ENCODE peak calls at places on chromosomes 12 and 14, in five cellular contexts. Z is astrocyte; U is foreskin fibroblast; H is stimulated activated CD4-positive, alpha-beta T cell treated with anti-CD3 and anti-CD28 coated beads, Interleukin-12 subunit alpha, Interleukin-12 subunit beta, amount 100 ng/mL, for 4 hours; I is amygdala. J is an unnamed sample.

GRCh38 chr14:100117647-100118376 is 41.6 kb downstream of the DEGS2 start:
- DNase-seq in U (no peak), I (no peak), Z (no peak), H (no peak), J (no peak)

GRCh38 chr12:108129017-108129812 is at the start of gene WSCD2:
- DNase-seq in H (no peak), Z (no peak), I (peak), U (no peak), J (peak)

GRCh38 chr14:104969741-104970230 is 8.4 kb downstream of the AHNAK2 start:
- DNase-seq in I (no peak), Z (no peak), U (no peak), H (no peak), J (no peak)

GRCh38 chr14:58549358-58549757 is 88.4 kb upstream of the DACT1 start:
- DNase-seq in U (no peak), Z (no peak), I (no peak), H (no peak), J (no peak)

GRCh38 chr12:104281636-104282035 is 21.9 kb upstream of the EID3 start:
- DNase-seq in H (no peak), Z (peak), U (no peak), I (no peak), J (no peak)

GRCh38 chr12:51890511-51891171 is 2.7 kb downstream of the ANKRD33 start:
- DNase-seq in U (no peak), H (no peak), Z (no peak), I (no peak), J (no peak)

GRCh38 chr14:31926652-31927347 is 150.3 kb upstream of the ARHGAP5 start:
- DNase-seq in U (no peak), H (no peak), I (no peak), Z (no peak), J (no peak)

GRCh38 chr14:58100735-58101368 is 51.2 kb downstream of the ARMH4 start:
- DNase-seq in U (peak), I (no peak), H (no peak), Z (peak), J (no peak)

GRCh38 chr12:45216297-45216982 is 545 bp downstream of the ANO6 start:
- DNase-seq in I (peak), Z (peak), H (peak), U (no peak), J (peak)

GRCh38 chr14:81811705-81812269 is 278.1 kb upstream of the SEL1L start:
- DNase-seq in Z (no peak), H (no peak), U (no peak), I (no peak), J (no peak)

GRCh38 chr14:90780519-90780918 is 35.7 kb downstream of the TTC7B start:
- DNase-seq in Z (no peak), H (no peak), U (no peak), I (no peak), J (no peak)